ENCODE peak calls at places on chromosome 10, in six cellular contexts. One of them, this sample, is unnamed.

GRCh38 chr10:119342017-119342734 is 134.8 kb downstream of the GRK5 start:
- DNase-seq in brain microvascular endothelial cell: no peak
- DNase-seq in fibroblast of the aortic adventitia: peak
- DNase-seq in epithelial cell of esophagus: no peak
- DNase-seq in bronchial epithelial cell: no peak
- DNase-seq in fibroblast of lung: no peak
- DNase-seq in this sample: peak

GRCh38 chr10:13707156-13707881 is 120.6 kb downstream of the PRPF18 start:
- DNase-seq in brain microvascular endothelial cell: peak
- DNase-seq in fibroblast of the aortic adventitia: peak
- DNase-seq in epithelial cell of esophagus: peak
- DNase-seq in bronchial epithelial cell: peak
- DNase-seq in fibroblast of lung: peak
- DNase-seq in this sample: peak

GRCh38 chr10:69337312-69338132 is 59.2 kb downstream of the HK1 start:
- DNase-seq in brain microvascular endothelial cell: peak
- DNase-seq in fibroblast of the aortic adventitia: peak
- DNase-seq in epithelial cell of esophagus: peak
- DNase-seq in bronchial epithelial cell: peak
- DNase-seq in fibroblast of lung: peak
- DNase-seq in this sample: peak

GRCh38 chr10:128875955-128876354 is 591.1 kb upstream of the MGMT start:
- DNase-seq in brain microvascular endothelial cell: peak
- DNase-seq in fibroblast of the aortic adventitia: no peak
- DNase-seq in epithelial cell of esophagus: no peak
- DNase-seq in bronchial epithelial cell: no peak
- DNase-seq in fibroblast of lung: no peak
- DNase-seq in this sample: peak

GRCh38 chr10:124237282-124237975 is 144.0 kb upstream of the CHST15 start:
- DNase-seq in brain microvascular endothelial cell: no peak
- DNase-seq in fibroblast of the aortic adventitia: no peak
- DNase-seq in epithelial cell of esophagus: no peak
- DNase-seq in bronchial epithelial cell: no peak
- DNase-seq in fibroblast of lung: no peak
- DNase-seq in this sample: no peak

GRCh38 chr10:624605-625334 is 64.7 kb downstream of the DIP2C start:
- DNase-seq in brain microvascular endothelial cell: peak
- DNase-seq in fibroblast of the aortic adventitia: peak
- DNase-seq in epithelial cell of esophagus: peak
- DNase-seq in bronchial epithelial cell: peak
- DNase-seq in fibroblast of lung: peak
- DNase-seq in this sample: peak

GRCh38 chr10:104589871-104590270 is 51.2 kb upstream of the SORCS3 start:
- DNase-seq in brain microvascular endothelial cell: peak
- DNase-seq in fibroblast of the aortic adventitia: no peak
- DNase-seq in epithelial cell of esophagus: peak
- DNase-seq in bronchial epithelial cell: peak
- DNase-seq in fibroblast of lung: peak
- DNase-seq in this sample: peak

GRCh38 chr10:31207636-31208035 is 111.4 kb upstream of the ZEB1 start:
- DNase-seq in brain microvascular endothelial cell: no peak
- DNase-seq in fibroblast of the aortic adventitia: no peak
- DNase-seq in epithelial cell of esophagus: no peak
- DNase-seq in bronchial epithelial cell: no peak
- DNase-seq in fibroblast of lung: peak
- DNase-seq in this sample: peak

GRCh38 chr10:70041016-70041415 is 11.6 kb upstream of the MACROH2A2 start:
- DNase-seq in brain microvascular endothelial cell: no peak
- DNase-seq in fibroblast of the aortic adventitia: no peak
- DNase-seq in epithelial cell of esophagus: no peak
- DNase-seq in bronchial epithelial cell: no peak
- DNase-seq in fibroblast of lung: no peak
- DNase-seq in this sample: no peak

GRCh38 chr10:78139336-78139735 is 105.7 kb downstream of the RPS24 start:
- DNase-seq in brain microvascular endothelial cell: no peak
- DNase-seq in fibroblast of the aortic adventitia: no peak
- DNase-seq in epithelial cell of esophagus: no peak
- DNase-seq in bronchial epithelial cell: no peak
- DNase-seq in fibroblast of lung: no peak
- DNase-seq in this sample: no peak

GRCh38 chr10:35328404-35329037 is 7.8 kb upstream of the CCNY start:
- DNase-seq in brain microvascular endothelial cell: peak
- DNase-seq in fibroblast of the aortic adventitia: peak
- DNase-seq in epithelial cell of esophagus: peak
- DNase-seq in bronchial epithelial cell: peak
- DNase-seq in fibroblast of lung: peak
- DNase-seq in this sample: peak

GRCh38 chr10:102646610-102647432 is 2.5 kb downstream of the TRIM8 start:
- DNase-seq in brain microvascular endothelial cell: no peak
- DNase-seq in fibroblast of the aortic adventitia: peak
- DNase-seq in epithelial cell of esophagus: peak
- DNase-seq in bronchial epithelial cell: no peak
- DNase-seq in fibroblast of lung: no peak
- DNase-seq in this sample: peak

GRCh38 chr10:56537984-56538383 is 176.9 kb upstream of the ZWINT start:
- DNase-seq in brain microvascular endothelial cell: peak
- DNase-seq in fibroblast of the aortic adventitia: peak
- DNase-seq in epithelial cell of esophagus: peak
- DNase-seq in bronchial epithelial cell: peak
- DNase-seq in fibroblast of lung: peak
- DNase-seq in this sample: peak

GRCh38 chr10:75071756-75072155 is 39.7 kb upstream of the SAMD8 start:
- DNase-seq in brain microvascular endothelial cell: no peak
- DNase-seq in fibroblast of the aortic adventitia: no peak
- DNase-seq in epithelial cell of esophagus: no peak
- DNase-seq in bronchial epithelial cell: no peak
- DNase-seq in fibroblast of lung: no peak
- DNase-seq in this sample: no peak

GRCh38 chr10:11533328-11533781 is 78.1 kb downstream of the USP6NL start:
- DNase-seq in brain microvascular endothelial cell: no peak
- DNase-seq in fibroblast of the aortic adventitia: peak
- DNase-seq in epithelial cell of esophagus: peak
- DNase-seq in bronchial epithelial cell: no peak
- DNase-seq in fibroblast of lung: peak
- DNase-seq in this sample: peak

GRCh38 chr10:43667317-43667731 is 18.6 kb upstream of the ZNF32 start:
- DNase-seq in brain microvascular endothelial cell: no peak
- DNase-seq in fibroblast of the aortic adventitia: no peak
- DNase-seq in epithelial cell of esophagus: no peak
- DNase-seq in bronchial epithelial cell: no peak
- DNase-seq in fibroblast of lung: peak
- DNase-seq in this sample: peak

GRCh38 chr10:88874271-88874670 is 5.8 kb upstream of the STAMBPL1 start:
- DNase-seq in brain microvascular endothelial cell: no peak
- DNase-seq in fibroblast of the aortic adventitia: no peak
- DNase-seq in epithelial cell of esophagus: no peak
- DNase-seq in bronchial epithelial cell: no peak
- DNase-seq in fibroblast of lung: peak
- DNase-seq in this sample: no peak

GRCh38 chr10:70759769-70760168 is 25.4 kb downstream of the TBATA start:
- DNase-seq in brain microvascular endothelial cell: no peak
- DNase-seq in fibroblast of the aortic adventitia: no peak
- DNase-seq in epithelial cell of esophagus: peak
- DNase-seq in bronchial epithelial cell: no peak
- DNase-seq in fibroblast of lung: no peak
- DNase-seq in this sample: peak

GRCh38 chr10:69179089-69179742 is 818 bp upstream of the SUPV3L1 start:
- DNase-seq in brain microvascular endothelial cell: no peak
- DNase-seq in fibroblast of the aortic adventitia: no peak
- DNase-seq in epithelial cell of esophagus: no peak
- DNase-seq in bronchial epithelial cell: no peak
- DNase-seq in fibroblast of lung: no peak
- DNase-seq in this sample: peak

GRCh38 chr10:73871915-73872710 is 2.2 kb downstream of the CAMK2G start:
- DNase-seq in brain microvascular endothelial cell: peak
- DNase-seq in fibroblast of the aortic adventitia: no peak
- DNase-seq in epithelial cell of esophagus: peak
- DNase-seq in bronchial epithelial cell: no peak
- DNase-seq in fibroblast of lung: no peak
- DNase-seq in this sample: peak

GRCh38 chr10:120666311-120666710 is 184.9 kb upstream of the WDR11 start:
- DNase-seq in brain microvascular endothelial cell: no peak
- DNase-seq in fibroblast of the aortic adventitia: no peak
- DNase-seq in epithelial cell of esophagus: no peak
- DNase-seq in bronchial epithelial cell: no peak
- DNase-seq in fibroblast of lung: no peak
- DNase-seq in this sample: no peak

GRCh38 chr10:103784723-103785418 is 70.5 kb downstream of the SH3PXD2A start:
- DNase-seq in brain microvascular endothelial cell: no peak
- DNase-seq in fibroblast of the aortic adventitia: no peak
- DNase-seq in epithelial cell of esophagus: no peak
- DNase-seq in bronchial epithelial cell: no peak
- DNase-seq in fibroblast of lung: no peak
- DNase-seq in this sample: no peak

GRCh38 chr10:23912884-23913401 is 296.0 kb upstream of the KIAA1217 start:
- DNase-seq in brain microvascular endothelial cell: no peak
- DNase-seq in fibroblast of the aortic adventitia: no peak
- DNase-seq in epithelial cell of esophagus: no peak
- DNase-seq in bronchial epithelial cell: no peak
- DNase-seq in fibroblast of lung: no peak
- DNase-seq in this sample: no peak

GRCh38 chr10:114694735-114695134 is 36.7 kb upstream of the ABLIM1 start:
- DNase-seq in brain microvascular endothelial cell: no peak
- DNase-seq in fibroblast of the aortic adventitia: no peak
- DNase-seq in epithelial cell of esophagus: peak
- DNase-seq in bronchial epithelial cell: no peak
- DNase-seq in fibroblast of lung: no peak
- DNase-seq in this sample: no peak

GRCh38 chr10:127486355-127486754 is 62.8 kb upstream of the NPS start:
- DNase-seq in brain microvascular endothelial cell: no peak
- DNase-seq in fibroblast of the aortic adventitia: no peak
- DNase-seq in epithelial cell of esophagus: no peak
- DNase-seq in bronchial epithelial cell: no peak
- DNase-seq in fibroblast of lung: no peak
- DNase-seq in this sample: no peak

GRCh38 chr10:106711313-106711906 is 453.1 kb downstream of the SORCS1 start:
- DNase-seq in brain microvascular endothelial cell: no peak
- DNase-seq in fibroblast of the aortic adventitia: no peak
- DNase-seq in epithelial cell of esophagus: peak
- DNase-seq in bronchial epithelial cell: peak
- DNase-seq in fibroblast of lung: no peak
- DNase-seq in this sample: peak

GRCh38 chr10:15168781-15169554 is 475 bp upstream of the NMT2 start:
- DNase-seq in brain microvascular endothelial cell: peak
- DNase-seq in fibroblast of the aortic adventitia: peak
- DNase-seq in epithelial cell of esophagus: peak
- DNase-seq in bronchial epithelial cell: peak
- DNase-seq in fibroblast of lung: peak
- DNase-seq in this sample: peak
- H3K4me3 ChIP-seq in brain microvascular endothelial cell: peak
- H3K4me3 ChIP-seq in fibroblast of the aortic adventitia: no peak
- H3K4me3 ChIP-seq in epithelial cell of esophagus: no peak
- H3K4me3 ChIP-seq in bronchial epithelial cell: no peak
- H3K4me3 ChIP-seq in fibroblast of lung: no peak
- H3K4me3 ChIP-seq in this sample: no peak

GRCh38 chr10:93871805-93872204 is 22.0 kb upstream of the SLC35G1 start:
- DNase-seq in brain microvascular endothelial cell: no peak
- DNase-seq in fibroblast of the aortic adventitia: no peak
- DNase-seq in epithelial cell of esophagus: no peak
- DNase-seq in bronchial epithelial cell: peak
- DNase-seq in fibroblast of lung: no peak
- DNase-seq in this sample: no peak
- TF ChIP-seq CTCF in brain microvascular endothelial cell: no peak
- TF ChIP-seq CTCF in fibroblast of the aortic adventitia: no peak
- TF ChIP-seq CTCF in epithelial cell of esophagus: no peak
- TF ChIP-seq CTCF in bronchial epithelial cell: no peak
- TF ChIP-seq CTCF in fibroblast of lung: no peak
- TF ChIP-seq CTCF in this sample: no peak

GRCh38 chr10:79296431-79296830 is 50.8 kb upstream of the PPIF start:
- DNase-seq in brain microvascular endothelial cell: no peak
- DNase-seq in fibroblast of the aortic adventitia: no peak
- DNase-seq in epithelial cell of esophagus: no peak
- DNase-seq in bronchial epithelial cell: no peak
- DNase-seq in fibroblast of lung: no peak
- DNase-seq in this sample: no peak

GRCh38 chr10:79298403-79299244 is 48.6 kb upstream of the PPIF start:
- DNase-seq in brain microvascular endothelial cell: peak
- DNase-seq in fibroblast of the aortic adventitia: peak
- DNase-seq in epithelial cell of esophagus: peak
- DNase-seq in bronchial epithelial cell: peak
- DNase-seq in fibroblast of lung: peak
- DNase-seq in this sample: peak

GRCh38 chr10:79300711-79301110 is 46.6 kb upstream of the PPIF start:
- DNase-seq in brain microvascular endothelial cell: no peak
- DNase-seq in fibroblast of the aortic adventitia: no peak
- DNase-seq in epithelial cell of esophagus: no peak
- DNase-seq in bronchial epithelial cell: no peak
- DNase-seq in fibroblast of lung: no peak
- DNase-seq in this sample: no peak

GRCh38 chr10:79301754-79302530 is 45.3 kb upstream of the PPIF start:
- DNase-seq in brain microvascular endothelial cell: no peak
- DNase-seq in fibroblast of the aortic adventitia: no peak
- DNase-seq in epithelial cell of esophagus: no peak
- DNase-seq in bronchial epithelial cell: no peak
- DNase-seq in fibroblast of lung: no peak
- DNase-seq in this sample: no peak

GRCh38 chr10:79299397-79300370 is 47.6 kb upstream of the PPIF start:
- DNase-seq in brain microvascular endothelial cell: peak
- DNase-seq in fibroblast of the aortic adventitia: peak
- DNase-seq in epithelial cell of esophagus: no peak
- DNase-seq in bronchial epithelial cell: no peak
- DNase-seq in fibroblast of lung: peak
- DNase-seq in this sample: peak
- H3K4me3 ChIP-seq in brain microvascular endothelial cell: no peak
- H3K4me3 ChIP-seq in fibroblast of the aortic adventitia: no peak
- H3K4me3 ChIP-seq in epithelial cell of esophagus: no peak
- H3K4me3 ChIP-seq in bronchial epithelial cell: no peak
- H3K4me3 ChIP-seq in fibroblast of lung: no peak
- H3K4me3 ChIP-seq in this sample: no peak

GRCh38 chr10:26627320-26627719 is 70.2 kb upstream of the PDSS1 start:
- DNase-seq in brain microvascular endothelial cell: no peak
- DNase-seq in fibroblast of the aortic adventitia: no peak
- DNase-seq in epithelial cell of esophagus: no peak
- DNase-seq in bronchial epithelial cell: no peak
- DNase-seq in fibroblast of lung: no peak
- DNase-seq in this sample: peak
- TF ChIP-seq CTCF in brain microvascular endothelial cell: peak
- TF ChIP-seq CTCF in fibroblast of the aortic adventitia: peak
- TF ChIP-seq CTCF in epithelial cell of esophagus: peak
- TF ChIP-seq CTCF in bronchial epithelial cell: peak
- TF ChIP-seq CTCF in fibroblast of lung: no peak
- TF ChIP-seq CTCF in this sample: peak

DNA sequence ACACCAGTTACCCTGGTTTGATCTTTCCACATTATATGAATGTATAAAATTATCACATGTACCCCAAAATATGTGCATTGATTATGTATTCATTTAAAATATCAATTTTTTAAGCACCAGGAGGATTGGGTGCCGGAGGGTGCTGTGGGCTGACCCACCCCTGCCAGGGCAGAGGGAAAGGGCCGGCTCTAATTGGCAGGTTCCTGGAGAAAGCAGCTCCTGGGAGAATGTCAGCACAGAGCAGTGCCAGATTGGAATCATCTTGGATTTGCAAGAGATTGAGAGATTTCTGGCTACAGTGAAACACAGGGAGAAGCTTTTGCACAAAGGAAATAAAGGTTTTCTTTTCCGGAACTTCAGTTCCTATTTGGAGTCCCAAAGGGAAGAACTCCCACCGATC is 264.4 kb upstream of the TCERG1L start:
- DNase-seq in brain microvascular endothelial cell: no peak
- DNase-seq in fibroblast of the aortic adventitia: no peak
- DNase-seq in epithelial cell of esophagus: no peak
- DNase-seq in bronchial epithelial cell: no peak
- DNase-seq in fibroblast of lung: no peak
- DNase-seq in this sample: no peak
- H3K4me3 ChIP-seq in brain microvascular endothelial cell: no peak
- H3K4me3 ChIP-seq in fibroblast of the aortic adventitia: no peak
- H3K4me3 ChIP-seq in epithelial cell of esophagus: no peak
- H3K4me3 ChIP-seq in bronchial epithelial cell: no peak
- H3K4me3 ChIP-seq in fibroblast of lung: no peak
- H3K4me3 ChIP-seq in this sample: no peak